ENCODE peak calls at places on chromosomes 7 and 10, in eight cellular contexts. Y is Caki2; L is NCI-H774; G is stimulated activated CD8-positive, alpha-beta memory T cell treated with anti-CD3 and anti-CD28 coated beads, Interleukin-7, amount 100 ng/mL, for 1 hour; J is CD14-positive monocyte; K is HAP-1; E is cardiac muscle cell; S is Kasumi-1. P is an unnamed sample.

GRCh38 chr10:49280001-49280408 is 19.0 kb upstream of the C10orf71 start:
- DNase-seq in S (peak; percentile 71), J (peak; percentile 91), L (no peak), E (no peak), Y (no peak), G (no peak), K (no peak), P (no peak)

GRCh38 chr10:77156406-77156879 is 481.2 kb downstream of the KCNMA1 start:
- DNase-seq in J (no peak), E (no peak), L (no peak), S (no peak), G (no peak), Y (peak; percentile 89), K (no peak), P (no peak)

GRCh38 chr7:45670717-45671116 is 96.5 kb downstream of the ADCY1 start:
- DNase-seq in J (no peak), L (no peak), K (no peak), G (no peak), S (no peak), E (no peak), Y (no peak), P (no peak)

GRCh38 chr10:68095176-68095575 is 14.1 kb upstream of the MYPN start:
- DNase-seq in L (no peak), G (no peak), K (no peak), Y (peak; percentile 33), S (no peak), E (no peak), J (no peak), P (peak; percentile 64)

GRCh38 chr10:71127773-71128172 is 84.6 kb upstream of the UNC5B start:
- DNase-seq in K (no peak), Y (no peak), E (no peak), J (no peak), G (no peak), L (no peak), S (no peak), P (no peak)

GRCh38 chr7:3210531-3210930 is 90.5 kb upstream of the SDK1 start:
- DNase-seq in J (no peak), S (no peak), G (no peak), Y (no peak), E (peak; percentile 26), K (no peak), L (no peak), P (peak; percentile 18)

GRCh38 chr7:8149222-8149621 is 112.7 kb downstream of the ICA1 start:
- DNase-seq in S (peak; percentile 53), G (no peak), E (no peak), J (no peak), L (no peak), K (no peak), Y (no peak), P (no peak)

GRCh38 chr7:135710417-135711138 is 17.4 kb downstream of the SLC13A4 start:
- DNase-seq in K (peak; percentile 48), L (no peak), E (no peak), J (no peak), Y (no peak), S (peak; percentile 22), G (no peak), P (no peak)

GRCh38 chr10:111209666-111210065 is 132.8 kb downstream of the ADRA2A start:
- DNase-seq in L (no peak), G (no peak), Y (no peak), K (no peak), J (no peak), S (no peak), E (no peak), P (no peak)

GRCh38 chr10:34759837-34760215 is 55.3 kb downstream of the PARD3 start:
- DNase-seq in E (no peak), L (no peak), G (no peak), S (no peak), J (no peak), Y (no peak), K (no peak), P (no peak)

GRCh38 chr7:127854383-127854782 is 176.9 kb downstream of the LRRC4 start:
- DNase-seq in K (no peak), Y (no peak), E (no peak), S (no peak), L (no peak), G (no peak), J (no peak), P (no peak)

GRCh38 chr7:99409192-99409572 is 413 bp downstream of the BUD31 start:
- DNase-seq in S (peak; percentile 64), G (no peak), E (peak; percentile 23), J (no peak), Y (no peak), L (no peak), K (no peak), P (no peak)

GRCh38 chr7:23204241-23204640 is 22.4 kb downstream of the NUP42 start:
- DNase-seq in G (no peak), L (no peak), J (no peak), S (no peak), E (no peak), K (no peak), Y (no peak), P (no peak)

GRCh38 chr7:105678811-105679495 is 97.7 kb upstream of the EFCAB10 start:
- DNase-seq in J (peak; percentile 82), Y (no peak), G (no peak), S (peak; percentile 95), E (no peak), L (no peak), K (no peak), P (no peak)

GRCh38 chr10:13146383-13146782 is 15.0 kb upstream of the MCM10 start:
- DNase-seq in E (no peak), K (no peak), G (no peak), S (no peak), J (no peak), L (no peak), Y (no peak), P (no peak)

P was measured in SJSA1.